ENCODE peak calls at places on chromosomes 6 and 20, in six cellular contexts. V, J, R, O, C and U are unnamed samples.

GRCh38 chr6:15317934-15318902 is 72.3 kb downstream of the JARID2 start:
- DNase-seq in J (no peak), C (no peak), V (peak; percentile 82), R (no peak), O (no peak), U (no peak)

GRCh38 chr20:47354710-47355488 is 1.6 kb downstream of the ZMYND8 start:
- DNase-seq in V (peak; percentile 42), R (no peak), C (no peak), O (no peak), J (no peak), U (no peak)

GRCh38 chr20:21004386-21005076 is 101.6 kb downstream of the LINC00237 start:
- DNase-seq in O (no peak), J (no peak), C (no peak), V (no peak), R (no peak), U (no peak)

GRCh38 chr20:37958856-37959255 is 55.9 kb downstream of the VSTM2L start:
- DNase-seq in J (no peak), V (no peak), C (no peak), R (no peak), O (no peak), U (no peak)

GRCh38 chr20:6426287-6426891 is 303.6 kb upstream of the FERMT1 start:
- DNase-seq in C (no peak), R (no peak), O (no peak), V (no peak), J (no peak), U (no peak)

GRCh38 chr6:125957845-125958244 is 1.3 kb downstream of the HINT3 start:
- DNase-seq in C (no peak), R (no peak), J (no peak), O (peak; percentile 14), V (no peak), U (no peak)

GRCh38 chr6:80976336-80976735 is 776.1 kb downstream of the TENT5A start:
- DNase-seq in O (no peak), C (no peak), V (no peak), R (no peak), J (no peak), U (no peak)

GRCh38 chr6:113558966-113559365 is 298.2 kb upstream of the MARCKS start:
- DNase-seq in J (no peak), O (peak; percentile 76), C (no peak), R (no peak), V (peak; percentile 10), U (no peak)

GRCh38 chr6:166907373-166907841 is 48.9 kb downstream of the RNASET2 start:
- DNase-seq in J (no peak), C (no peak), R (no peak), O (no peak), V (no peak), U (no peak)

GRCh38 chr6:90044833-90045337 is 150.6 kb downstream of the GJA10 start:
- DNase-seq in J (no peak), R (no peak), V (peak; percentile 47), C (no peak), O (peak; percentile 95), U (no peak)

GRCh38 chr6:5422321-5422915 is 161.1 kb downstream of the FARS2 start:
- DNase-seq in C (no peak), R (no peak), O (peak; percentile 12), J (peak; percentile 7), V (peak; percentile 12), U (no peak)

GRCh38 chr20:3797592-3798404 is 1.7 kb downstream of the CDC25B start:
- DNase-seq in J (no peak), C (peak; percentile 38), O (no peak), V (peak; percentile 62), R (no peak), U (no peak)

GRCh38 chr6:141851063-141851462 is 281.7 kb upstream of the GJE1 start:
- DNase-seq in C (no peak), O (no peak), J (no peak), R (no peak), V (no peak), U (no peak)

GRCh38 chr6:127119361-127120108 is 1.1 kb downstream of the RSPO3 start:
- DNase-seq in O (no peak), V (peak; percentile 19), R (no peak), C (no peak), J (no peak), U (no peak)

GRCh38 chr6:34531580-34532201 is 24.4 kb downstream of the SPDEF start:
- DNase-seq in V (no peak), R (peak; percentile 63), J (peak; percentile 19), C (no peak), O (peak; percentile 77), U (peak; percentile 72)

GRCh38 chr6:158707826-158708225 is 58.0 kb downstream of the SYTL3 start:
- DNase-seq in C (no peak), V (no peak), J (no peak), O (peak; percentile 67), R (no peak), U (no peak)

GRCh38 chr6:129608886-129609540 is 101.0 kb downstream of the ARHGAP18 start:
- DNase-seq in C (no peak), J (no peak), V (no peak), O (no peak), R (no peak), U (no peak)

GRCh38 chr6:129609635-129610034 is 100.3 kb downstream of the ARHGAP18 start:
- DNase-seq in O (no peak), R (no peak), J (no peak), C (no peak), V (no peak), U (peak; percentile 24)

GRCh38 chr6:129606664-129607063 is 103.3 kb downstream of the ARHGAP18 start:
- DNase-seq in R (no peak), O (peak; percentile 58), C (no peak), V (no peak), J (no peak), U (no peak)

GRCh38 chr6:129605962-129606361 is 104.0 kb downstream of the ARHGAP18 start:
- DNase-seq in C (no peak), R (no peak), O (no peak), V (no peak), J (no peak), U (no peak)

DNA sequence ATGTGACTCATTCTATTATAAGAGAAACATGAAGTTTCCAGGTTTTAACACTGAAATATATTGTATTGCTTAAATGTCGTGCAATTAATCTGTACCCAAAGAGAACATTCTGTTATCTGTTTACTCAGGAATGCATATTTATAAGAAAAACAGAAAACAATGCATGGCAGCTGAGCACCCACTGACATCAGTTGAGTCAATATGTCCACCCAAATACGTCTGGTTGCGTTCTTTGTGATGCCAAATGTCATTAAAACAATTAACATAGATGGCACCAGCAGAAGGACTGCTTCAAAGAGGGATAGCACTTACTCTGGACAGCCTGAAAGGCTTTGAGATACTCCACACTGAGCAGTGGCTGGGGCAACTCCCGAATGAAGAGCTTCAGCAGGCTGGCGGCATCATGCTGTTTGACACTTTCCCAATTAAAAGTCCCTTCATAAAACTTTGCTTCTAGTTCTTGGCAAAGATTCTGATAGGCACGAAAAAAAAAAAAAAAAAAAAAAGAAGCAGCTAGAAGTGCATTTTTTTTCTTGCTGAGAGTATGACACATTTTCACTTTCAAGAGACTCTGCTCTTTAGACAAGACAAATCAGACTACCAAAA is 102.3 kb downstream of the ARHGAP18 start:
- DNase-seq in C (no peak), R (no peak), J (no peak), V (no peak), O (peak; percentile 19), U (no peak)
- H3K4me1 ChIP-seq in C (no peaks in the 10 kb centered on the region), R (peaks cover 14% of the 10 kb centered on the region), J (no peaks in the 10 kb centered on the region), V (peaks cover 21% of the 10 kb centered on the region), O (peaks cover 10% of the 10 kb centered on the region), U (no peaks in the 10 kb centered on the region)

GRCh38 chr6:169174516-169175359 is 78.9 kb downstream of the THBS2 start:
- DNase-seq in V (no peak), C (no peak), J (no peak), R (no peak), O (no peak), U (no peak)

GRCh38 chr6:169175360-169175887 is 78.2 kb downstream of the THBS2 start:
- DNase-seq in V (no peak), C (no peak), O (no peak), R (no peak), J (no peak), U (no peak)

GRCh38 chr6:169176361-169176991 is 77.2 kb downstream of the THBS2 start:
- DNase-seq in J (no peak), R (no peak), V (no peak), C (no peak), O (no peak), U (no peak)

GRCh38 chr6:169173532-169174268 is 79.9 kb downstream of the THBS2 start:
- DNase-seq in C (no peak), R (no peak), J (no peak), V (peak; percentile 35), O (peak; percentile 62), U (no peak)

DNA sequence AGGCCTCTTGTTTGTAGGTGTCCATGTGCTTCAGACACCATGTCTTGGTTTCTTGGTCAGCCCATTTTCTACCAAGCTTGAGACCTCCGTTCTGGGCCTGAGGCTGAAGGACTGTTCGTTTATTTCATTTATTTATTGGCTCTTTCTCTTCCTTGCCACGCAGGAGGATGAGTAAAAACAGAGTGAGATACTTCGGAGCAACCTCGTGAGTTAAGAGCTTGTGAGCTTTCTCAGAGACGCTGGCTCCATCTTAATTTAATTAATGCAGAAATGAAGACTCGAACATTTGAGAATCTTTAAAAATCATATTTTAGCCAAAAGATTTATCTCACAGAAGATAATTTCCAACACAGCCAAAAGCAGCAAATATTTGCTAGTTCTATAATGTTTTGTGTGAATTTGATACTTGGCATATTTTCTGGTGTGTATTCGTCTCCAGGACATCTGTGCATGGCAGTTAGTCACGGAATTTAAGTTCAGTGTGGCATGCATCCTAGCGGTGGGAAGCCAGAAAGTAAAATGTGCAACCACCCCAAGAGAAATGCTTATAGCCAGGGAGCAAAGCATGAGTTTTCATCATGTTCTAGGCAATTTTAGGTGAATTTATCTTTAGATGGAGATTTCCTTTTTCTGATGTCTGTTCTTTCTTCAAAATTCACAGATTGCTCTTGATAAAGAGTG is 76.0 kb downstream of the THBS2 start:
- DNase-seq in O (no peak), J (no peak), C (no peak), R (no peak), V (no peak), U (no peak)
- H3K4me1 ChIP-seq in O (peaks cover 13% of the 10 kb centered on the region), J (peaks cover 20% of the 10 kb centered on the region), C (no peaks in the 10 kb centered on the region), R (no peaks in the 10 kb centered on the region), V (peaks cover 20% of the 10 kb centered on the region), U (no peaks in the 10 kb centered on the region)

GRCh38 chr20:436476-436875 is 25.9 kb downstream of the TBC1D20 start:
- DNase-seq in C (no peak), O (no peak), V (no peak), J (no peak), R (no peak), U (no peak)
- H3K4me1 ChIP-seq in C (peaks cover 54% of the 10 kb centered on the region), O (no peaks in the 10 kb centered on the region), V (no peaks in the 10 kb centered on the region), J (peaks cover 5% of the 10 kb centered on the region), R (peaks cover 20% of the 10 kb centered on the region), U (no peaks in the 10 kb centered on the region)

DNA sequence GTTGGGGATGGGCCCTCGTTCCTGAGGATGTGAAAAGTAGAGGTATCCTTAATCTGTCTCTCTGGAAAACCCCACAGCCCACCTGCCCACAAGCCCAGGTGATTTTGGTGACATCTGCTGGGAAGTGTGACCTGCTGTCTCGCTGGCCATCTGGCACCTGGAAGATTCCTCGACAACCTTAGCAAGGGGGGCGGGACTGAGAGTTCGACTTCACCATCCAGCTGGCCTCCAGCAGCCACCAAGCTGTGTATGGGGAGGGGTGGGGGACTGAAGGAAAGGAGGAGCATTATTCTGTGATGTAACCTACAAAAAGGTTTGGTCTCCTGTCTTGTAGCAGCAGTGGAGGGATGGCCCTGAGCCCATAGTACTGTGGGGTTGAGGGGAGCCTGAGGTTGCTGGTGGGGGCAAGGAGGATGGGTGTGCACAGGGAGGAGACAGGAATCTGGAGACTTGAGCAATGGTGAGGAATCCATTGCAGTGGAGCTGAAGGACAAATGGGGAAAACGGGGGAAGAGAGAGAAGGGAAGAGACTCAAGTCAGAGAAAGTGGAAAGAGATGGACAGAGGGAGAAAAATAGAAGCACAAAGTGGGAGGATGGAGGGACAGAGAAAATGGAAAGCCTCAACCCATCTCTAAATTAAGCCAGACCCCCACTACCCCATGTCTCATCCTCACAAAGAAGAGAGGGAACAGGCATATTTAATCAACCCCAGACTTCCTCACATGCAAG is 4.0 kb downstream of the LY6G6F start:
- DNase-seq in R (no peak), O (no peak), C (no peak), V (no peak), J (no peak), U (no peak)
- H3K4me1 ChIP-seq in R (no peaks in the 10 kb centered on the region), O (no peaks in the 10 kb centered on the region), C (peaks cover 11% of the 10 kb centered on the region), V (peaks cover 3% of the 10 kb centered on the region), J (peaks cover 24% of the 10 kb centered on the region), U (no peaks in the 10 kb centered on the region)